ENCODE peak calls at places on chromosome 6, in four cellular contexts. B is naive thymus-derived CD4-positive, alpha-beta T cell; U is CD8-positive, alpha-beta memory T cell; P is ovary. J is an unnamed sample.

GRCh38 chr6:13194852-13195251 is 133.5 kb downstream of the TBC1D7 start:
- DNase-seq in B (no peak), U (no peak), P (peak; percentile 10), J (peak; percentile 85)

GRCh38 chr6:144007779-144008500 is at the start of gene PLAGL1:
- DNase-seq in P (peak; percentile 57), B (peak; percentile 15), U (no peak), J (peak; percentile 58)

GRCh38 chr6:133594551-133594950 is 294.4 kb upstream of the TCF21 start:
- DNase-seq in P (no peak), U (no peak), B (no peak), J (no peak)

GRCh38 chr6:147390909-147391536 is 117.5 kb upstream of the SAMD5 start:
- DNase-seq in U (no peak), B (no peak), P (no peak), J (peak; percentile 22)

GRCh38 chr6:97175806-97176205 is 107.2 kb downstream of the MMS22L start:
- DNase-seq in P (no peak), B (no peak), U (no peak), J (no peak)

GRCh38 chr6:105482227-105482839 is 79.5 kb upstream of the PREP start:
- DNase-seq in P (peak; percentile 32), U (no peak), B (no peak), J (peak; percentile 32)

GRCh38 chr6:158262755-158263154 is 49.5 kb upstream of the TULP4 start:
- DNase-seq in U (no peak), B (no peak), P (no peak), J (no peak)

GRCh38 chr6:45500924-45501816 is 123.4 kb upstream of the SUPT3H start:
- DNase-seq in B (no peak), P (no peak), U (no peak), J (no peak)

GRCh38 chr6:158868122-158868480 is 48.9 kb upstream of the EZR start:
- DNase-seq in P (no peak), B (no peak), U (no peak), J (no peak)

GRCh38 chr6:37242429-37243052 is 15.0 kb upstream of the TBC1D22B start:
- DNase-seq in B (no peak), P (peak; percentile 60), U (no peak), J (no peak)

GRCh38 chr6:26224940-26225847 is 138.0 kb downstream of the HFE start:
- DNase-seq in U (no peak), B (no peak), P (peak; percentile 28), J (no peak)

DNA sequence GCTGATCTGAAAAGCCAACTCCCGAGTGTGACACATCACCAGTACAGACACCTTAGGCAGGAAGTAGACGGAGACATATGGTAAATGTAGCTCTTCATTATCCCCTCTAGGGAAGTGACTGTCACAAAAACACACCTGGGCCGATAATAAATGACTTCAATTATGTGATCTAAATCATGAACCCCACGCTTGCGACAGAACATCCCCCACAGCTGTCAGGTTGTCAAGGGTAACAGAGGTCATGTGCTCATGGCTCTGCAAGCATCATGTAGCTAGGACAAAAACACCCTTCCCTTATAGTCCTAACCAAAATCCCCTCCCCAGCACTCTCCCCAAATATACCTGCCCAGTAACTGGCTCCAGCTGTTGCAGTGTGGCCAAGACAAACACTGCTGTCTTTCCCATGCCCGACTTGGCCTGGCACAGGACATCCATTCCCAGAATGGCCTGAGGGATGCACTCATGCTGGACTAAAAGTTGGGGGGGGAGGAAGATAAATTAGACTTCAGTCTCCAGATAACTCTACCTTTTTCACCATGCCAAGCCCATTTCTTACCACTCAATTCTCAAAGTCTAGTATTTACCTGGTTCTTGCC is 2.9 kb downstream of the DDX39B start:
- DNase-seq in U (no peak), P (no peak), B (no peak), J (no peak)
- H3K36me3 ChIP-seq in U (peaks cover 47% of the 10 kb centered on the region), P (no peaks in the 10 kb centered on the region), B (peaks cover 63% of the 10 kb centered on the region), J (peaks cover 84% of the 10 kb centered on the region)

GRCh38 chr6:31204751-31205145 is 34.3 kb upstream of the POU5F1 start:
- DNase-seq in P (no peak), U (no peak), B (no peak), J (no peak)
- H3K4me3 ChIP-seq in P (no peak overlapping the region), U (no peak overlapping the region), B (no peak overlapping the region), J (no peak overlapping the region)

DNA sequence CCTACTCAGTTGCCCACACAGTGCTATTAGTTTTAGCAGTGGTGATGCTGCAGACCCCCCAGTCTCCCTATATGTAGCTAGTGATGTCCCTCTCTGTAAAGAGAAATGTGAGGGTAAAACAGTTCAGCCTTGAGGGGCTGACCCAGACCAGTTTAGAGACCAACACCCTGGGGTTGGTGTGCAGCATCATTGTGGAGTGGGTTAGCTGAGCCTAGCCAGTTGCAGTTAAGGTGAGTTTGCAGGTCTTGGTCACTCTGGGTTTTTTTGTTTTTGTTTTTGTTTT is 401 bp upstream of the B3GALT4 start:
- DNase-seq in U (no peak), P (no peak), B (no peak), J (no peak)
- H3K36me3 ChIP-seq in U (peaks cover 24% of the 10 kb centered on the region), P (no peaks in the 10 kb centered on the region), B (peaks cover 64% of the 10 kb centered on the region), J (peaks cover 78% of the 10 kb centered on the region)

GRCh38 chr6:217048-217659 is 75.1 kb upstream of the DUSP22 start:
- DNase-seq in P (no peak), U (no peak), B (peak; percentile 14), J (peak; percentile 64)

GRCh38 chr6:219641-220198 is 72.6 kb upstream of the DUSP22 start:
- DNase-seq in P (no peak), U (no peak), B (no peak), J (no peak)

GRCh38 chr6:219019-219570 is 73.2 kb upstream of the DUSP22 start:
- DNase-seq in B (no peak), P (no peak), U (no peak), J (no peak)

GRCh38 chr6:220312-220711 is 72.0 kb upstream of the DUSP22 start:
- DNase-seq in B (no peak), P (no peak), U (no peak), J (no peak)

GRCh38 chr6:218153-219018 is 73.9 kb upstream of the DUSP22 start:
- DNase-seq in B (no peak), P (no peak), U (no peak), J (peak; percentile 38)
- H3K4me3 ChIP-seq in B (no peak overlapping the region), P (no peak overlapping the region), U (no peak overlapping the region), J (no peak overlapping the region)

GRCh38 chr6:136365781-136366354 is 76.2 kb upstream of the BCLAF1 start:
- DNase-seq in B (peak; percentile 27), P (no peak), U (no peak), J (no peak)

GRCh38 chr6:136362421-136363090 is 72.9 kb upstream of the BCLAF1 start:
- DNase-seq in U (no peak), B (no peak), P (no peak), J (no peak)

GRCh38 chr6:136360783-136361182 is 71.1 kb upstream of the BCLAF1 start:
- DNase-seq in P (no peak), B (no peak), U (no peak), J (no peak)
- H3K36me3 ChIP-seq in P (no peaks in the 10 kb centered on the region), B (no peaks in the 10 kb centered on the region), U (no peaks in the 10 kb centered on the region), J (peaks cover 6% of the 10 kb centered on the region)

GRCh38 chr6:28205879-28206278 is 19.2 kb upstream of the ZSCAN9 start:
- DNase-seq in B (no peak), P (no peak), U (no peak), J (no peak)

GRCh38 chr6:28208180-28208659 is 16.9 kb upstream of the ZSCAN9 start:
- DNase-seq in B (no peak), P (no peak), U (no peak), J (no peak)

GRCh38 chr6:28209753-28210535 is 15.1 kb upstream of the ZSCAN9 start:
- DNase-seq in B (no peak), U (no peak), P (no peak), J (peak; percentile 75)

GRCh38 chr6:28206527-28207243 is 18.4 kb upstream of the ZSCAN9 start:
- DNase-seq in B (no peak), U (no peak), P (no peak), J (no peak)

DNA sequence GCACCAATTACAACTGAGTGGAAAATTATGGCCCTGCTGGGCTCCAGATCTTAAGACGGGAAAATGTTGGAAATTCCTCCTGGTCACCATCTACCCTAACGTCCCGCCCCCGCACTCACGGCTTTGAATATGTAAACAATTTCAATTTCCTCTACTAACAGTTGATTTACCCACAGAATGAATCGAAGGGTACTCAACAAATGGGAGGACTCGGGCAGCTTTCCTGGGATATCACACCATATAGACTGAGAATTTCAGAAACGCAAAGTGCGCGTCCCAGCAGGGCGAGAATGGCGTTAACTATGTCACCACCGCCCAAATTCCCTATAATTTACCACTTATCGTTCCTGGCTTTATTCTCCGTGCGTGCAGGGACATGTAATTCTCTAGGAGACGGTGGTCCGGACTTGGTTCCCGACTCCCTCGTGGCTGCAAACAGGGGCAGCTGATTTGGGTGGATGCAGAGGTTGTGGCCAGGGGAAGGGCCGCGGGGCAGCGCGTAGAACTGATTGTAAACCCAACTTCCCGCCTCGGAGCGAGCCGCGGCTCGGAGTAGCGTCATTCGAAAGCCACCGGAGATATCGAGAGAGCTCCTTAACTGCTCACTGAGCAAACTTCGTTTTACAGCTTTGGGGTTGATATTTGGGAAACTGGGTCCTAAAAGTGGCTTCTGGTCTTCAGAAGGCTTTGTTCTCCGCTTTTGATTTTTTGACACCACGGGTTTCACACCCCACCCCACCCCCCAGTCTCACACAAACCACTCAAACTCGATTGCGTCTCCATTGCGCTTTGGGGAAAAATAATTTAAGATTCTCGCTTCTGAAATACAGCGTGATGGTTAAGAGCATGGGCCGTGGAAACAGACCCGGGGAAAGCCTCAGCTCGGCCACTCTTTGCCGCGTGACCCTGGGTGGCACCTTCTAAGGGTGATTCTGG is 17.6 kb upstream of the ZSCAN9 start:
- DNase-seq in U (no peak), B (no peak), P (no peak), J (no peak)
- H3K4me3 ChIP-seq in U (no peak overlapping the region), B (no peak overlapping the region), P (peak overlapping the region; percentile 13), J (no peak overlapping the region)

GRCh38 chr6:17473554-17473953 is 80.2 kb downstream of the CAP2 start:
- DNase-seq in B (no peak), U (no peak), P (no peak), J (no peak)

GRCh38 chr6:17470953-17471335 is 77.5 kb downstream of the CAP2 start:
- DNase-seq in P (no peak), B (no peak), U (no peak), J (no peak)

GRCh38 chr6:17469006-17469972 is 75.9 kb downstream of the CAP2 start:
- DNase-seq in P (no peak), B (no peak), U (no peak), J (no peak)

GRCh38 chr6:17472653-17473183 is 79.3 kb downstream of the CAP2 start:
- DNase-seq in B (no peak), U (no peak), P (no peak), J (peak; percentile 72)

GRCh38 chr6:17470209-17470952 is 77.0 kb downstream of the CAP2 start:
- DNase-seq in B (no peak), U (no peak), P (no peak), J (no peak)
- H3K36me3 ChIP-seq in B (no peaks in the 10 kb centered on the region), U (no peaks in the 10 kb centered on the region), P (no peaks in the 10 kb centered on the region), J (no peaks in the 10 kb centered on the region)

DNA sequence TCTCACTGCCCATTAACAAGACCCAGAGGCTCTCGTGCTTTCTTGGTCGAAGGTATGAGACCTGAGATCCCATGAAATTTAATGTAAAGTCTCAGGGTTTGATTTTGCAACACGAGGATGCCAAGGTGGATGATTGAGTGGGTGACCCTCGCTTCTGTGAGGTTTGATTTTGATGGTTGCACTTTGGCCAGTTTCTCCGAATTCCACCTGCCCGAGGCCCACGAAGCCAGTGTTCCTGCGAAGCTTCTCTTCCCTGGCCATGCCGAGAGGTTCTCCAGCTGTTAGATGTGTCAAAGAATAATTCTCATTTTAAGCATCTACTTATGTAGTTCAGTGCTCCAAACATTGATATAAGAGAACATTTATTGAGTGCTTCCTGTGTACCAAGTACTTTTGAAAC is at the start of gene KIF25:
- DNase-seq in P (no peak), B (no peak), U (no peak), J (no peak)
- H3K4me3 ChIP-seq in P (no peak within 1 kb of the TSS), B (no peak within 1 kb of the TSS), U (no peak within 1 kb of the TSS), J (no peak within 1 kb of the TSS)

GRCh38 chr6:31763617-31763940 is 1.1 kb downstream of the SAPCD1 start:
- DNase-seq in B (no peak), U (no peak), P (no peak), J (peak; percentile 83)
- H3K36me3 ChIP-seq in B (no peaks in the 10 kb centered on the region), U (peaks cover 6% of the 10 kb centered on the region), P (no peaks in the 10 kb centered on the region), J (no peaks in the 10 kb centered on the region)